ENCODE peak calls at places on chromosome 16, in eight cellular contexts. S is nephron progenitor cell, X is right atrium auricular region, N is tibial artery, O is AG10803, C is cardiac muscle cell, P is glutamatergic neuron, L is Panc1. F is an unnamed sample.

GRCh38 chr16:85601730-85602401 is 11.3 kb upstream of the GSE1 start:
- DNase-seq in S (peak; percentile 42), X (no peak), N (no peak), O (no peak), C (no peak), P (no peak), L (no peak), F (no peak)

GRCh38 chr16:47234-47633 is 6.2 kb downstream of the POLR3K start:
- DNase-seq in S (no peak), X (no peak), N (no peak), O (no peak), C (no peak), P (no peak), L (no peak), F (no peak)

GRCh38 chr16:27240948-27241531 is 27.5 kb downstream of the NSMCE1 start:
- DNase-seq in S (no peak), X (peak; percentile 60), N (no peak), O (peak; percentile 83), C (peak; percentile 55), P (no peak), L (no peak), F (peak; percentile 17)

GRCh38 chr16:74998481-74999207 is at the start of gene ZNRF1:
- DNase-seq in S (peak; percentile 95), X (peak; percentile 79), N (peak; percentile 70), O (peak; percentile 68), C (peak; percentile 86), P (peak; percentile 96), L (peak; percentile 54), F (peak; percentile 81)

GRCh38 chr16:28923652-28924398 is 1.2 kb downstream of the RABEP2 start:
- DNase-seq in S (no peak), X (no peak), N (no peak), O (no peak), C (no peak), P (no peak), L (no peak), F (no peak)

GRCh38 chr16:19748389-19749110 is 30.5 kb downstream of the IQCK start:
- DNase-seq in S (no peak), X (no peak), N (no peak), O (no peak), C (no peak), P (no peak), L (no peak), F (no peak)

GRCh38 chr16:84689126-84689525 is 10.7 kb upstream of the USP10 start:
- DNase-seq in S (no peak), X (no peak), N (no peak), O (peak; percentile 93), C (peak; percentile 81), P (no peak), L (no peak), F (no peak)

GRCh38 chr16:16131659-16132058 is 91.6 kb downstream of the ABCC6 start:
- DNase-seq in S (no peak), X (no peak), N (no peak), O (no peak), C (no peak), P (no peak), L (no peak), F (no peak)

GRCh38 chr16:51960931-51961330 is 586.0 kb downstream of the TOX3 start:
- DNase-seq in S (no peak), X (no peak), N (no peak), O (no peak), C (no peak), P (no peak), L (no peak), F (no peak)

GRCh38 chr16:85068746-85069145 is 41.2 kb downstream of the KIAA0513 start:
- DNase-seq in S (no peak), X (no peak), N (no peak), O (no peak), C (no peak), P (no peak), L (no peak), F (no peak)

GRCh38 chr16:65667013-65667578 is 545.2 kb upstream of the CDH11 start:
- DNase-seq in S (no peak), X (no peak), N (no peak), O (peak; percentile 61), C (peak; percentile 67), P (no peak), L (no peak), F (no peak)

GRCh38 chr16:80611171-80611929 is 70.6 kb downstream of the DYNLRB2 start:
- DNase-seq in S (no peak), X (no peak), N (no peak), O (no peak), C (no peak), P (no peak), L (no peak), F (no peak)

GRCh38 chr16:31874354-31875111 is 926 bp downstream of the ZNF267 start:
- DNase-seq in S (no peak), X (no peak), N (no peak), O (peak; percentile 56), C (peak; percentile 51), P (no peak), L (no peak), F (no peak)

GRCh38 chr16:68752602-68753001 is 15.5 kb downstream of the CDH1 start:
- DNase-seq in S (no peak), X (no peak), N (no peak), O (no peak), C (no peak), P (no peak), L (no peak), F (no peak)

GRCh38 chr16:87216148-87216823 is 100.9 kb downstream of the C16orf95 start:
- DNase-seq in S (no peak), X (no peak), N (no peak), O (no peak), C (no peak), P (no peak), L (no peak), F (no peak)

GRCh38 chr16:19188406-19188805 is 20.4 kb downstream of the SYT17 start:
- DNase-seq in S (no peak), X (no peak), N (no peak), O (no peak), C (no peak), P (no peak), L (no peak), F (no peak)

GRCh38 chr16:46918400-46918799 is 34.2 kb downstream of the GPT2 start:
- DNase-seq in S (no peak), X (no peak), N (no peak), O (no peak), C (no peak), P (no peak), L (no peak), F (no peak)

GRCh38 chr16:31094088-31094423 is 541 bp downstream of the VKORC1 start:
- DNase-seq in S (peak; percentile 23), X (no peak), N (peak; percentile 32), O (no peak), C (no peak), P (no peak), L (no peak), F (no peak)

GRCh38 chr16:57883480-57883879 is 81.2 kb upstream of the KIFC3 start:
- DNase-seq in S (no peak), X (no peak), N (no peak), O (no peak), C (no peak), P (no peak), L (no peak), F (no peak)

GRCh38 chr16:70685938-70686375 is at the start of gene MTSS2:
- DNase-seq in S (peak; percentile 95), X (peak; percentile 75), N (peak; percentile 84), O (peak; percentile 89), C (peak; percentile 91), P (peak; percentile 84), L (no peak), F (peak; percentile 52)

GRCh38 chr16:81939164-81940067 is 71.9 kb downstream of the SDR42E1 start:
- DNase-seq in S (no peak), X (no peak), N (no peak), O (no peak), C (no peak), P (no peak), L (no peak), F (no peak)

GRCh38 chr16:22091721-22092120 is 620 bp upstream of the VWA3A start:
- DNase-seq in S (no peak), X (no peak), N (no peak), O (peak; percentile 14), C (no peak), P (no peak), L (no peak), F (no peak)

GRCh38 chr16:83285921-83286320 is 521.9 kb upstream of the HSBP1 start:
- DNase-seq in S (no peak), X (no peak), N (no peak), O (no peak), C (no peak), P (no peak), L (no peak), F (no peak)
- TF ChIP-seq CTCF in S (no peak), X (no peak), N (no peak), O (no peak), C (no peak), P (no peak), L (no peak), F (no peak)

DNA sequence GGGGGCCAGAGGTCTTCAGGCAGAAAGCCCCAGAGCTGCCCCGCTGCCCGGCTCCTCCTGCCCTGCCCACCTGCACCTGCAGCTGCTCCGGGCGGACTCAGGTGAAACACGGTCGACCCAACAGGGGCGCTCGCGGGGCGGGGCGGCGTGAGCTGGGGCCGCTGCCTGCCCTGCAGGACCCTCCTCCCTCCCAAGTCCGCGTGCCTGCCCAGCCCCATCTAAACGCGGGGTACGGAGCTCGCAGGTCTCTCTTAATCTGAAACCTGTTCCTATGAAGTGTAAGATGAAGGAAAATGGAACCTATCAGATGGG is 28.1 kb downstream of the GNPTG start:
- DNase-seq in S (no peak), X (no peak), N (no peak), O (no peak), C (no peak), P (no peak), L (no peak), F (no peak)
- TF ChIP-seq CTCF in S (no peak), X (no peak), N (no peak), O (no peak), C (no peak), P (no peak), L (no peak), F (no peak)

DNA sequence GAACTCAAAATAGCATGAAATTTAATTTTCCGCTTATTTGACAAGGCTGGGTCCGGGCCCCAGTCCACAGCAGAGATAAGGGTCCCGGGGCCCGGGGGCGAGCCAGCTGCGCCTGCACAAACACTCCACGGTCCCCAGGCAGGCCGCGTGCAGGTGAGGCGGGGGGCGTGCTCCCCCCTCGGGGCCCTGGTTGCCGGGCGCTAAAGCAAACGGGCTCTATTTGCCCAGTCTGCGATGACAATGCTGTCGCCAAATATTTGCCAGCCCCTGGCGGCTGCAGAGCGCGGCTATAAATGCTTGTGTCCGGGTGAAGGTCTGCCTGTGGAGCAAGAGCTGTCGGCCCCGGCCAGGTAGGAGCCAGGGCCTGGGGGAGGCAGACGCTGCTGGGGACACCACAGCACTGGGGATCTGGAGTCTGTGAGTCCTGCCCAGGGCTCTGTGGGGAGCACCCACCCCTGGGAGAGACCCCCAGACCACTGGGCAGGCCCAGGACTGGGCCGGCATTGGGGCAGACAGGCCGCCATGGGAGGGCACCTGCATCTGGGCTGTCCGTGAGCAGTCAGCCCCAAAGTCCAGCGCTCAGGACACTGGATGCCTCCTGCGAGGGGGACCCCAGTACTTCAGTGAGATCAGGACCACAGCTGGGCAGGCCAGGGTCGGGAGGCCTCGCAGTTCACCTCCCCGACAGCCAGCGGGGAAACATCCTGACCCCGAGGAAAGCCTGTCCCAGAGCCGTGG is at the start of gene PERCC1:
- DNase-seq in S (no peak), X (no peak), N (no peak), O (no peak), C (no peak), P (peak; percentile 28), L (no peak), F (no peak)
- TF ChIP-seq CTCF in S (no peak), X (no peak), N (no peak), O (no peak), C (no peak), P (no peak), L (peak; percentile 35), F (no peak)

GRCh38 chr16:56513972-56514371 is 5.9 kb downstream of the BBS2 start:
- DNase-seq in S (no peak), X (no peak), N (peak; percentile 52), O (peak; percentile 73), C (peak; percentile 73), P (no peak), L (peak; percentile 54), F (no peak)
- TF ChIP-seq CTCF in S (peak; percentile 24), X (peak; percentile 43), N (peak; percentile 63), O (peak; percentile 82), C (peak; percentile 71), P (no peak), L (peak; percentile 78), F (no peak)